ENCODE peak calls at places on chromosomes 3 and 15, in six cellular contexts. R is cardiac muscle cell; D is GM12865; L is RWPE1; S is CD4-positive, alpha-beta T cell; N is upper lobe of left lung. I is an unnamed sample.

GRCh38 chr15:69393831-69394491 is 20.2 kb upstream of the KIF23 start:
- DNase-seq in R (no peak), D (no peak), L (peak; percentile 83), S (no peak), N (no peak), I (no peak)

GRCh38 chr3:39349080-39349479 is 19.6 kb downstream of the CCR8 start:
- DNase-seq in R (no peak), D (no peak), L (no peak), S (no peak), N (no peak), I (no peak)

GRCh38 chr15:68154923-68155559 is 50.1 kb downstream of the CALML4 start:
- DNase-seq in R (peak; percentile 67), D (peak; percentile 52), L (peak; percentile 35), S (peak; percentile 8), N (no peak), I (no peak)

GRCh38 chr3:111012388-111013248 is 59.0 kb upstream of the NECTIN3 start:
- DNase-seq in R (peak; percentile 25), D (no peak), L (no peak), S (no peak), N (no peak), I (no peak)

GRCh38 chr3:44845528-44846520 is 15.9 kb upstream of the TMEM42 start:
- DNase-seq in R (peak; percentile 95), D (no peak), L (no peak), S (no peak), N (no peak), I (no peak)

GRCh38 chr15:50355980-50356379 is 982 bp upstream of the GABPB1 start:
- DNase-seq in R (no peak), D (no peak), L (no peak), S (no peak), N (no peak), I (no peak)

GRCh38 chr3:196080997-196081833 is 675 bp downstream of the TFRC start:
- DNase-seq in R (peak; percentile 73), D (peak; percentile 75), L (peak; percentile 58), S (peak; percentile 37), N (peak; percentile 92), I (peak; percentile 54)

GRCh38 chr3:194489736-194490612 is 3.2 kb upstream of the ATP13A3 start:
- DNase-seq in R (no peak), D (peak; percentile 80), L (no peak), S (no peak), N (no peak), I (peak; percentile 26)

GRCh38 chr3:171168086-171168485 is 141.6 kb upstream of the SLC2A2 start:
- DNase-seq in R (peak; percentile 63), D (no peak), L (peak; percentile 54), S (no peak), N (no peak), I (no peak)
- TF ChIP-seq CTCF in R (peak; percentile 51), D (no peak), L (no peak), S (no peak), N (no peak), I (no peak)

DNA sequence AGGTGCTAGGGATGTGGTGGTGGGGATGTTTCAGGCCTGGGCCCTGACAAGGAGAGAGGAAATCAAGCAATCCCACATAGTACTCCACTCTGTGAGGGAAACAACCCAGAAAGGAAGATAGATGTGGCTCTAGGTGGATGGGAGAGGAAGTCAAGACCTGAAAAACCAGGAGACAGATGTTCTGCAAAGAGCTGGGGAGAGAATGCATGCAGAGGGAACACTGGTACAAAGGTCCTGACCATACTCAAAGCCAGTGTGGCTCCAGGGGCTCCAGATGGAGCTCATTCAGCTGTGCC is 15.7 kb upstream of the VILL start:
- DNase-seq in R (no peak), D (no peak), L (no peak), S (no peak), N (no peak), I (no peak)
- TF ChIP-seq CTCF in R (no peak), D (no peak), L (peak; percentile 15), S (no peak), N (no peak), I (no peak)

GRCh38 chr3:168544097-168544957 is 448.6 kb upstream of the GOLIM4 start:
- DNase-seq in R (no peak), D (no peak), L (no peak), S (no peak), N (no peak), I (no peak)
- TF ChIP-seq CTCF in R (no peak), D (no peak), L (no peak), S (no peak), N (no peak), I (no peak)

GRCh38 chr15:85616549-85616948 is 178.2 kb downstream of the KLHL25 start:
- DNase-seq in R (no peak), D (no peak), L (no peak), S (no peak), N (no peak), I (no peak)

GRCh38 chr15:85614059-85614458 is 180.7 kb downstream of the KLHL25 start:
- DNase-seq in R (no peak), D (no peak), L (no peak), S (no peak), N (no peak), I (no peak)

GRCh38 chr15:85618956-85619491 is 175.7 kb downstream of the KLHL25 start:
- DNase-seq in R (peak; percentile 54), D (peak; percentile 29), L (peak; percentile 60), S (peak; percentile 41), N (no peak), I (no peak)

GRCh38 chr15:85620321-85621044 is 174.2 kb downstream of the KLHL25 start:
- DNase-seq in R (no peak), D (no peak), L (no peak), S (no peak), N (no peak), I (no peak)

DNA sequence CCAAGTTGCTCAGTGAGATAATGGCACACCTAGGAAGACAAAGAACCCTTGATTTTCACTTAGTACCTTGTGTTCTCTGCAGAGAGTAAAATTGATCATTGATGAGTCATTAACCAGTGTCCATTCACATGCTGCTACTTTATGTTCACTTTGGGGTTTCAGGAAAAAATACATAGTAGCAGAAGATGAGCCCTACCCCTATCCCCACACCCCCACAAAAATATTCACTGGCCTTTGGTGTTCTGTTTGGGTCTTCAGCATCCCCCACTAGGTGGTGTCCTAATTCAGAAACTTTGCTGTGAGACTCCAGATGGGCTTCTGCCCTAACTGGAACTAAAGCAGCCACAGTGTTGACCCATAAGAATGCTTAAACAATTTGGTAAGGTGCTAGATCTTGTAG is 178.8 kb downstream of the KLHL25 start:
- DNase-seq in R (peak; percentile 64), D (peak; percentile 68), L (peak; percentile 13), S (peak; percentile 8), N (no peak), I (no peak)
- TF ChIP-seq CTCF in R (peak; percentile 68), D (peak; percentile 54), L (no peak), S (peak; percentile 73), N (peak; percentile 48), I (no peak)

GRCh38 chr3:145767909-145768308 is 393.1 kb downstream of the PLOD2 start:
- DNase-seq in R (no peak), D (no peak), L (no peak), S (no peak), N (no peak), I (no peak)
- TF ChIP-seq CTCF in R (peak; percentile 24), D (no peak), L (peak; percentile 18), S (no peak), N (no peak), I (no peak)

GRCh38 chr3:51391075-51391565 is at the start of gene RBM15B:
- DNase-seq in R (peak; percentile 98), D (peak; percentile 98), L (peak; percentile 86), S (peak; percentile 97), N (peak; percentile 100), I (peak; percentile 97)

GRCh38 chr3:51390186-51390585 is 899 bp upstream of the RBM15B start:
- DNase-seq in R (no peak), D (peak; percentile 22), L (no peak), S (no peak), N (no peak), I (no peak)

GRCh38 chr3:51389423-51390183 is 1.5 kb upstream of the RBM15B start:
- DNase-seq in R (peak; percentile 68), D (peak; percentile 72), L (no peak), S (peak; percentile 57), N (peak; percentile 52), I (peak; percentile 34)

GRCh38 chr3:51391566-51392300 is 648 bp downstream of the RBM15B start:
- DNase-seq in R (peak; percentile 46), D (peak; percentile 76), L (no peak), S (peak; percentile 50), N (peak; percentile 90), I (no peak)

DNA sequence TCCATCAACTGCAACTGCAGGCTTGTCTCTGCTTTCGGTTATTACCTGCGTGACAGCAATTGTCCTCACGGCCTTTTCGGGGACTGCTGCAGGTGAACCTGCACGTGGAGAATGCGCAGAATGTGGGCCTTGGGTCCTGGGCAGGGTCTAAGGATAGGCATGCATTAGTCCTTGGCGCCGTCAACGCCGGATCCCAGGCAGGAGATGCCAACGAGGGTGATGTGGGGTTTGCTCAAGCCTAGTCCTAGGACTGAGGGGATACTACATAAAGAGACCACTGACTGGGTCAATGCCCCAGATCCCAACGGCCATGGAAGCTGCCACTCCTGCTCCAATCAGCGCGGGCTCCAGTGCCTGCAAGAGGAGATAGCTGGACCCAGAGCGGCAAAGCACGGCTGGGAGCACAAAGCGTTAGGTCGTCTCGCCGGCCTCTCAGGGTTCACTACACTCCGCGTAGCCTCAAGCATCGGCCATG is 448 bp upstream of the RBM15B start:
- DNase-seq in R (no peak), D (no peak), L (no peak), S (no peak), N (no peak), I (no peak)
- TF ChIP-seq CTCF in R (no peak), D (no peak), L (no peak), S (peak; percentile 86), N (no peak), I (peak; percentile 49)

DNA sequence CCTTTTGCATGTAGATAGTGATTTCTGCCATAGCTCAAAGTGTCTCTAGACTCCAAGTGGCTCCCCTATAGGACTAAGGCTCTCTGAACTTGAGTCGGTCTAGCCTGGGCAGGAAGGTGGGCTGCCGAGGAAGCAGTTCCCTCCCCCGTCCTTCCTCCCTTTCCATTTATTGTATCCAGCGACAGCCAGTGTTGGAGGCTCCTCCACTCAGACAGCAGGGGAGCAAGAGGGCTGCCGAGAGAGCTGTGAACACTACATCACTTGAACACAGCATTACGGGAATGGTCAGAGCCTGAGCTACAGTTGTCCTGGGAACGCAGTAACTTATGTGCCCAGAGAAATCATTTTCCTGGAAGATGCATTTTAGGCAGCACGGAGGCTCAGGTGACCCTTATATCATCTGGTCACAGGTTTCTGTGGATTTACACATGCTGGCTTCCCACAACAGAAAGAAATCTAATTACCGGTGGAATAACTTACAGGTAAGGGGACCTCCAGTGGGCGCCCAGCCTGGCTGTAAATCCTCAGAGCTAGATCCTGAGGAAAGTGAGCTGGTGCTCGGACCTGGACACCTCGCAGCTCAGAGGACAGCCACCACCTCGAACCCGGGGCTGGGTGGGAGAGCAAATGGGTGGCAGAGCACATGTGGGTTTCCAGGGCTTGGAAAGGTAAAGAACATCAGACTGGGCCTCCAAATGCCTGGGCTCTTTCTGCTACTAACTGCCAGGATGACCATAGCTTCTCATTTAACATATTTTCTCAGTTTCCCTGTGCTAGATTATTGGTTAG is 197.1 kb downstream of the UACA start:
- DNase-seq in R (peak; percentile 60), D (no peak), L (no peak), S (no peak), N (no peak), I (no peak)
- TF ChIP-seq CTCF in R (peak; percentile 18), D (no peak), L (no peak), S (no peak), N (no peak), I (no peak)

GRCh38 chr3:141542989-141543388 is 56.2 kb downstream of the RASA2 start:
- DNase-seq in R (no peak), D (no peak), L (no peak), S (no peak), N (no peak), I (no peak)
- TF ChIP-seq CTCF in R (no peak), D (no peak), L (no peak), S (peak; percentile 37), N (no peak), I (no peak)

I was measured in activated B cell treated with CpG ODN at 0.5 μM for 24 hours.